ENCODE peak calls at places on chromosome 2, in eight cellular contexts. K is heart left ventricle, M is ascending aorta, Z is colonic mucosa, T is astrocyte of the spinal cord, U is spleen, W is suprapubic skin, L is GM12865. X is an unnamed sample.

GRCh38 chr2:229387815-229388214 is 116.7 kb upstream of the PID1 start:
- DNase-seq in Z (no peak), K (no peak), M (no peak), W (no peak), L (no peak), U (no peak), T (peak; percentile 24), X (no peak)

GRCh38 chr2:52117299-52117698 is 1085.4 kb upstream of the NRXN1 start:
- DNase-seq in U (no peak), T (peak; percentile 35), K (no peak), Z (no peak), M (no peak), L (no peak), W (no peak), X (peak; percentile 23)

GRCh38 chr2:37052600-37053332 is 31.4 kb downstream of the HEATR5B start:
- DNase-seq in M (no peak), T (no peak), L (no peak), K (no peak), U (no peak), W (no peak), Z (no peak), X (no peak)

GRCh38 chr2:225108805-225109204 is 66.5 kb upstream of the DOCK10 start:
- DNase-seq in U (no peak), L (no peak), Z (no peak), T (no peak), M (no peak), W (no peak), K (no peak), X (no peak)

GRCh38 chr2:239577913-239578312 is 177.1 kb upstream of the HDAC4 start:
- DNase-seq in L (no peak), K (no peak), T (no peak), M (no peak), Z (no peak), U (peak; percentile 39), W (no peak), X (no peak)

GRCh38 chr2:23505218-23505983 is 120.4 kb downstream of the KLHL29 start:
- DNase-seq in Z (no peak), U (no peak), T (no peak), W (no peak), M (no peak), K (no peak), L (no peak), X (no peak)

GRCh38 chr2:227237786-227238185 is 73.4 kb downstream of the COL4A3 start:
- DNase-seq in K (no peak), Z (no peak), W (no peak), L (no peak), M (no peak), T (no peak), U (no peak), X (no peak)

GRCh38 chr2:7014201-7014640 is 97.0 kb downstream of the RNF144A start:
- DNase-seq in W (no peak), Z (no peak), U (peak; percentile 67), L (peak; percentile 25), T (peak; percentile 89), K (no peak), M (no peak), X (no peak)

GRCh38 chr2:22904126-22904684 is 480.8 kb upstream of the KLHL29 start:
- DNase-seq in M (no peak), K (no peak), T (no peak), L (peak; percentile 27), W (no peak), Z (peak; percentile 41), U (no peak), X (no peak)

GRCh38 chr2:651961-652373 is 25.2 kb downstream of the TMEM18 start:
- DNase-seq in L (no peak), W (peak; percentile 50), U (no peak), M (no peak), T (no peak), Z (no peak), K (no peak), X (no peak)

GRCh38 chr2:235543126-235543750 is 49.4 kb downstream of the AGAP1 start:
- DNase-seq in W (no peak), K (no peak), Z (peak; percentile 59), M (no peak), T (no peak), L (no peak), U (peak; percentile 52), X (no peak)

GRCh38 chr2:150339951-150340350 is 147.5 kb downstream of the RND3 start:
- DNase-seq in K (no peak), M (no peak), L (no peak), U (no peak), Z (no peak), W (no peak), T (no peak), X (no peak)

GRCh38 chr2:18474690-18475089 is 85.8 kb downstream of the RDH14 start:
- DNase-seq in K (no peak), M (no peak), U (no peak), T (no peak), Z (no peak), L (no peak), W (no peak), X (no peak)

GRCh38 chr2:95240091-95240490 is 32.8 kb downstream of the ZNF892 start:
- DNase-seq in L (no peak), M (no peak), U (no peak), Z (no peak), K (no peak), W (no peak), T (no peak), X (no peak)

DNA sequence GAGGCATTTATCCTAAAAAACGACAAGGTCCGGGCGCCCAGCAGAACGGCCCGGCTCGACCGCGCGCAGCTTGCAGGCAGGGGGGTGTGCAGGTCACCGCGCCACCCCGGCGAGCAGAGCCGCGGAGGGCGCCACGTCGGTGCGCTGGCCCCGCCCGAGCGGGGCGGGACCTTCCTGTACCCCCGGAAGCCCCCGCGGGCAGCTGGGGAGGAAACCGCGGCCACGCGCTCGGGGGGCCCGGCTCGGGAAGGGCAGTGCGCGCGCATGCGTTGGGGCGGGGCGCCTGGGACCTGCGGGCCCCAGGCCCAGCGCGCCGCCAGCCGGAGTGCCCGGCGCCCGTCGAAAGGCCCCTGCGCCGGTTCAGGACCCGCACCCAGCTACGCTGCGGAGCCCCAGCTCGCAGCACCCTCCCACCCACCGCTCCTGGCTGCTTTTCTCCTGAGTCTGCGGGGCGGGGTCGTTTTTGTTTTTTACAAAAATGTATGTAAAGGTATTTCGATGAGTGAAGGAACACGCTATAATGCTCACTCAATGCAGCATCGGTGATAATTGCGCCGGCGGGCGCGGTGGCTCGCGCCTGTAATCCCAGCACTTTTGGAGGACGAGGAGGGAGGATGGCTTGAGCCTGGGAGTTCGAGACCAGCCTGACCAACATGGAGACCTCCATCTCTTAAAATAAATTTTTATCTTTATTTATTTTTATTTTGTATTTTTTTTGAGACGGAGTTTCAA is 47.7 kb upstream of the POMC start:
- DNase-seq in K (peak; percentile 86), T (peak; percentile 39), U (peak; percentile 97), W (no peak), Z (peak; percentile 80), L (peak; percentile 86), M (no peak), X (no peak)
- H3K4me3 ChIP-seq in K (peak overlapping the region; percentile 58), T (peak overlapping the region; percentile 39), U (peak overlapping the region; percentile 50), W (peak overlapping the region; percentile 59), Z (peak overlapping the region; percentile 45), L (peak overlapping the region; percentile 27), M (peak overlapping the region; percentile 71), X (peak overlapping the region; percentile 54)

GRCh38 chr2:54655051-54655809 is 68.2 kb upstream of the EML6 start:
- DNase-seq in Z (no peak), T (no peak), K (no peak), M (no peak), L (peak; percentile 21), W (no peak), U (no peak), X (no peak)

GRCh38 chr2:54656863-54657262 is 66.6 kb upstream of the EML6 start:
- DNase-seq in K (no peak), L (no peak), Z (no peak), T (no peak), U (no peak), W (no peak), M (no peak), X (no peak)

GRCh38 chr2:54658548-54659207 is 64.8 kb upstream of the EML6 start:
- DNase-seq in L (no peak), M (no peak), Z (no peak), K (no peak), U (no peak), T (peak; percentile 94), W (no peak), X (no peak)

GRCh38 chr2:54660752-54661151 is 62.7 kb upstream of the EML6 start:
- DNase-seq in M (no peak), W (no peak), L (no peak), T (no peak), K (no peak), U (no peak), Z (no peak), X (no peak)

DNA sequence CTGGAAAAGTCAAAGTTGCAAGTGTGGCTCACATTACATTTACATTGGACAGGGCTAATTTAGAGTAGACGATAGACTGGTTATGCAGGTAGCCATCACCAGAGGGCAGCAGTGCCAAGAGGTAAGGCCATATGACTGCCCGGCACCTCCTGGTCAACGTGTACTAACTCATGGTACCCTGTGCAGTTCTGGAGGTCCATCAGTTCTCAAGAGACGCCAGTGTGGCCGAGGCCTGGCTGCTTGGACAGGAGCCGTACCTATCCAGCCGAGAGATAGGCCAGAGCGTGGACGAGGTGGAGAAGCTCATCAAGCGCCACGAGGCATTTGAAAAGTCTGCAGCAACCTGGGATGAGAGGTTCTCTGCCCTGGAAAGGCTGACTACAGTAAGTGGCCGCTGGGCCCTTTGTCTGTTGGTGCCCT is 65.8 kb upstream of the EML6 start:
- DNase-seq in M (no peak), K (no peak), T (peak; percentile 50), L (peak; percentile 66), W (no peak), Z (peak; percentile 71), U (peak; percentile 80), X (no peak)
- TF ChIP-seq CTCF in M (peak; percentile 26), K (peak; percentile 67), T (peak; percentile 66), L (peak; percentile 66), W (peak; percentile 17), Z (peak; percentile 34), U (peak; percentile 52), X (peak; percentile 55)

GRCh38 chr2:119156891-119157773 is 1.4 kb downstream of the C1QL2 start:
- DNase-seq in U (no peak), Z (no peak), K (no peak), M (no peak), L (no peak), T (no peak), W (no peak), X (no peak)
- H3K4me3 ChIP-seq in U (no peak overlapping the region), Z (no peak overlapping the region), K (no peak overlapping the region), M (peak overlapping the region; percentile 30), L (no peak overlapping the region), T (no peak overlapping the region), W (peak overlapping the region; percentile 22), X (no peak overlapping the region)

GRCh38 chr2:75499534-75499933 is 61.2 kb downstream of the EVA1A start:
- DNase-seq in Z (no peak), K (no peak), M (no peak), U (no peak), T (no peak), L (no peak), W (no peak), X (no peak)

GRCh38 chr2:75500633-75501032 is 60.1 kb downstream of the EVA1A start:
- DNase-seq in Z (no peak), T (no peak), M (no peak), K (no peak), U (no peak), W (no peak), L (no peak), X (no peak)

GRCh38 chr2:75506131-75506697 is 54.5 kb downstream of the EVA1A start:
- DNase-seq in K (no peak), U (no peak), M (no peak), L (no peak), Z (no peak), W (no peak), T (no peak), X (no peak)

GRCh38 chr2:75503048-75503607 is 57.6 kb downstream of the EVA1A start:
- DNase-seq in U (no peak), K (no peak), T (peak; percentile 85), Z (no peak), M (no peak), L (no peak), W (no peak), X (peak; percentile 66)

GRCh38 chr2:75505012-75505411 is 55.7 kb downstream of the EVA1A start:
- DNase-seq in U (no peak), M (no peak), T (no peak), K (no peak), L (no peak), W (no peak), Z (no peak), X (no peak)
- TF ChIP-seq CTCF in U (no peak), M (no peak), T (no peak), K (no peak), L (no peak), W (no peak), Z (no peak), X (no peak)